ENCODE peak calls at places on chromosomes 5 and 9, in six cellular contexts. S is HCT116, R is A549, L is NB4, X is lower leg skin, N is Peyer's patch. E is an unnamed sample.

GRCh38 chr9:14251146-14252071 is 62.5 kb downstream of the NFIB start:
- DNase-seq in S (peak; percentile 7), R (peak; percentile 55), L (no peak), X (peak; percentile 88), N (peak; percentile 84), E (no peak)

GRCh38 chr5:32099486-32100035 is 74.6 kb downstream of the GOLPH3 start:
- DNase-seq in S (no peak), R (no peak), L (no peak), X (no peak), N (no peak), E (no peak)

GRCh38 chr9:123724211-123724831 is 205.6 kb downstream of the DENND1A start:
- DNase-seq in S (no peak), R (peak; percentile 43), L (no peak), X (no peak), N (no peak), E (no peak)

GRCh38 chr5:90548069-90548593 is 10.5 kb upstream of the ADGRV1 start:
- DNase-seq in S (peak; percentile 42), R (peak; percentile 80), L (peak; percentile 6), X (no peak), N (no peak), E (no peak)

GRCh38 chr5:168590666-168591065 is 11.5 kb upstream of the PANK3 start:
- DNase-seq in S (no peak), R (no peak), L (no peak), X (no peak), N (peak; percentile 67), E (no peak)

GRCh38 chr5:149094996-149095395 is 32.1 kb upstream of the SH3TC2 start:
- DNase-seq in S (no peak), R (no peak), L (no peak), X (no peak), N (no peak), E (no peak)

GRCh38 chr5:82365026-82365425 is 86.9 kb upstream of the RPS23 start:
- DNase-seq in S (no peak), R (no peak), L (no peak), X (no peak), N (no peak), E (no peak)

GRCh38 chr5:15645376-15645775 is 145.4 kb downstream of the FBXL7 start:
- DNase-seq in S (no peak), R (no peak), L (no peak), X (no peak), N (no peak), E (no peak)

GRCh38 chr5:88666761-88667186 is 216.2 kb downstream of the MEF2C start:
- DNase-seq in S (no peak), R (no peak), L (peak; percentile 58), X (no peak), N (no peak), E (peak; percentile 38)

GRCh38 chr5:29382735-29383280 is 1810.7 kb upstream of the CDH6 start:
- DNase-seq in S (no peak), R (peak; percentile 4), L (peak; percentile 4), X (no peak), N (no peak), E (no peak)

GRCh38 chr9:71916834-71917534 is 5.5 kb downstream of the C9orf85 start:
- DNase-seq in S (no peak), R (no peak), L (no peak), X (no peak), N (no peak), E (peak; percentile 55)

GRCh38 chr5:72015103-72015548 is 92.1 kb upstream of the MAP1B start:
- DNase-seq in S (peak; percentile 93), R (peak; percentile 83), L (peak; percentile 23), X (no peak), N (no peak), E (no peak)

GRCh38 chr5:91384671-91385430 is 1.7 kb upstream of the ARRDC3 start:
- DNase-seq in S (peak; percentile 94), R (peak; percentile 92), L (peak; percentile 90), X (peak; percentile 72), N (peak; percentile 70), E (peak; percentile 91)

GRCh38 chr5:135138116-135138850 is 104.3 kb upstream of the PITX1 start:
- DNase-seq in S (no peak), R (no peak), L (no peak), X (no peak), N (no peak), E (no peak)

GRCh38 chr5:180804129-180804601 is 1.6 kb upstream of the MGAT1 start:
- DNase-seq in S (no peak), R (no peak), L (no peak), X (no peak), N (peak; percentile 47), E (no peak)

GRCh38 chr5:180802325-180803180 is at the start of gene MGAT1:
- DNase-seq in S (no peak), R (peak; percentile 74), L (peak; percentile 91), X (peak; percentile 89), N (peak; percentile 91), E (peak; percentile 90)

GRCh38 chr5:180801596-180802324 is 846 bp downstream of the MGAT1 start:
- DNase-seq in S (no peak), R (no peak), L (no peak), X (no peak), N (no peak), E (no peak)

GRCh38 chr5:180806351-180807011 is 3.9 kb upstream of the MGAT1 start:
- DNase-seq in S (no peak), R (no peak), L (peak; percentile 56), X (no peak), N (peak; percentile 53), E (no peak)

DNA sequence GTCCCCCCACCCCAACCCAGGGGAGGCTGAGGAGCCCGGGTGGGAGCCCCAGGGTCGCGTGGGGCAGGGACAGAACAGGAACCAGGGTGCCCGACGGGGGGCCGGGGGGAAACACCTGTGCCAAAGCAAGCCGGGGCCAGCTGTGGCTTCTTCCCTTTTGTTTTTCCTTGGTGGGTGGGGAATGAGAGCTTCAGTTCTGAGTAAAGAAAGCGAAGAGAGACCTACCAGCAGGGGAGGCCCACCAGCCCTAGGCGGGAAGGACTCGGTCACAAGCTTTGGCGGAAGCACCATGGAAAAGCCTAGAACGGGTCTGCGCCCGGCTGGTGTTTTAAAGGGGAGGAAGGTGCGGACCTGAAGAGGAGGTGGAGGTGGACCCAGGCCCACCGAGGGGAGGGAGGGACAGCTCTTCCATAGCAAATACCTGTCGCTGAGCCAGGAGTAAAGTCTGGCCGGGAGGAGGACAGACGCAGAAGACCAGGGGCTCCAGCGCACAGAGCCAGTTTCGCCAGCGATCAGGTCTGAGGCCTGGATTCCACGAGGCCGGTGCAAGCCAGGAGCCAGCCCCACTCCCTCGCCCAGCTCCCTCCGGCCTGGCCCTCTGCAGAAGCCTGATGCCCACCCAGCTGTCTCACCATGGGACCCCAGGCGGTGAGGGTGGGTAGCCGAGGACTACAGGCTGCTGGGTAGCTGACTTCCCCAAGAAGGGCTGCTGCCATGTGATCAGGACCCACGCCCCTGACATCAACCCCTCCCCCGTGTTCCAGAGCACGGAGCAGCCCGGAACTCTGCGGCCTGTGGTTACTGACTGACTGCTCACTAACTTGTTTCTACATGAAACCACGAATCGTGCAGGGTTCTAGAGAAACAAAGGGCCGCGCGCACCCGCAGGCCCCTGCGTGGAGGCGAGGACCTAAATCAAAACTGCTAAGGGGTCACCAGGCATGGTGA is 849 bp upstream of the MGAT1 start:
- DNase-seq in S (no peak), R (no peak), L (peak; percentile 96), X (peak; percentile 85), N (peak; percentile 96), E (peak; percentile 75)
- TF ChIP-seq POLR2A in S (no peak), R (no peak), L (peak; percentile 52), X (peak; percentile 59), N (no peak), E (peak; percentile 32)

DNA sequence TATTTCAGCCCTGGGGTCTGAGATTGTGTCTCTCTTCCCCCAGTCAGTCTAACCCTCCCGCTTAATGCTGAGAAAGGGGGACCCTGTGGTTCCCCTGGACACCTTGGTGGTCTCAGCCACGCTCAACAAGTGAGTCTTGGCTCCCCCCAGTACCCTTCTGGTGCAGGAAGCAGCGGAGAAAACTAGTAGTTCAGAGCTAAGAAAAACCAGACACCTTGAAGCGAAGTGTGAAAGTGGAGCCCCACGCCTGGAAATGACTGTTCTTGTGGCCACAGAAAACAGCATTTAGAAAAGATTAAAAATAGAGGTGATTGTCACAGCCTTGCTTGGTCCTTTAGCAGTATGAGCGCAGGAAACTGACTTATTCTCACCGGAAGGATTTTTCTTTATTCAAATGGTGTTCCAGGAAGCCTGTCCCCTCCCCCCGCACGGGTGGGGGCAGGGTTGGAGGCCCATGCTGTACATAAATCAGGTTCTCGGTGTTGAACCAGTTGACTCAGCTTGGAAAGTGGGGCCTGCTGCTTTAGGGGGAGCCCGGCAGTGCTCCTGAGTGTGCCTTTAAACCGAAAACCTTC is 8.1 kb downstream of the ARPC5L start:
- DNase-seq in S (no peak), R (no peak), L (peak; percentile 64), X (no peak), N (peak; percentile 88), E (peak; percentile 39)
- TF ChIP-seq POLR2A in S (no peak), R (no peak), L (no peak), X (no peak), N (no peak), E (no peak)

GRCh38 chr9:120862452-120862851 is 14.5 kb downstream of the PHF19 start:
- DNase-seq in S (no peak), R (no peak), L (no peak), X (no peak), N (no peak), E (no peak)
- TF ChIP-seq POLR2A in S (no peak), R (no peak), L (no peak), X (no peak), N (no peak), E (no peak)

GRCh38 chr9:133994359-133995011 is 2.4 kb upstream of the VAV2 start:
- DNase-seq in S (peak; percentile 46), R (peak; percentile 72), L (peak; percentile 73), X (peak; percentile 61), N (peak; percentile 91), E (peak; percentile 78)

GRCh38 chr9:133993635-133994253 is 1.6 kb upstream of the VAV2 start:
- DNase-seq in S (no peak), R (no peak), L (no peak), X (no peak), N (no peak), E (no peak)

GRCh38 chr9:133991211-133991921 is 758 bp downstream of the VAV2 start:
- DNase-seq in S (no peak), R (no peak), L (no peak), X (no peak), N (no peak), E (no peak)

GRCh38 chr9:133991964-133992779 is at the start of gene VAV2:
- DNase-seq in S (peak; percentile 29), R (peak; percentile 61), L (peak; percentile 62), X (no peak), N (peak; percentile 85), E (no peak)

DNA sequence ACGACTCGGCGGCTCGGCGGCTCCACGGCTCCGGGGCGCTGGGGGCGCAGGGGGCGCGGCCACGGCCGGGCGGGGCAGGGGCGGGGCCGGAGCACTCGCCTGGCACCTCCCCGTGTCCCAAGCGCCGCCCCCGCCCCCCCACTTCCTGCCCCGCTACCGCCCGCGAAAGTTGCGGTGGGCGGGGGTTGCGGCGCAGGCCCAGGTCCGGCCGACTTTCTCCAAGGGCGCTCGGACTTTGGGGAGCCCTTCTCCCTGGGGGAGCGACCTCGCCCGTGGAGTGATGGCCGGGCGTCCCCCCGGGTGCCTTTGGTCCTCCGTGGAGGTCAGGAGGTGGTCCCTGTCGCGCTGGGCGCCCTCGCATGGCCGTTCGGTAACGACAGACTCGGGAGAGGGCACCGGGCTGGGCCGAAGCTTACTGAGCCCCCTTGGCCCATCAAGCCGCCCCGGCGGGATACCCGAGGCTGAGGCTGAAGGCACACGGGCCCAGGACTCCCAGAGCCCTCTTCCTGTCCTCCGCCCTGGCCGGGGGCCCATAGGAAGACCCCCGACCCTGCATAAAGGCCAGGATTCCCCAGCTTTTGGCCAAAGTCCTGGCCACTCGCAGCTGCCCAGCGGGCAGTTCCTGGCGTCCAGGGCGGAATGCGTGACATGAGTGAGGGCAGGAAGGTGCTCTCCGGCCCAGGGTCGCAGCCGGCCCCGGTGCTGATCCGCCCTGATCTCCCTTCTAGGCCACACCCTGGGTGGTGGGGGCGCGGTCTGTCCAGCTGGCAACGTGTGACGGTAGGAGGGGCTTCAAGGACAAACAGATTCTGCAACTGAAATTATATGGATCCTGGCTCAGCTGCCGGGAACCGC is 883 bp upstream of the VAV2 start:
- DNase-seq in S (peak; percentile 43), R (peak; percentile 84), L (peak; percentile 74), X (peak; percentile 88), N (peak; percentile 91), E (peak; percentile 60)
- TF ChIP-seq POLR2A in S (peak; percentile 41), R (peak; percentile 62), L (peak; percentile 36), X (no peak), N (no peak), E (no peak)

E was measured in erythroblast.